ENCODE peak calls at places on chromosomes 1 and 21, in four cellular contexts. One of them, this sample, is unnamed.
A peak's percentile ranks its signal among the peaks of the same experiment; 100 is the strongest.

GRCh38 chr1:31866450-31866801 is 50.6 kb upstream of the SPOCD1 start:
- DNase-seq in GM12878: no peak
- DNase-seq in HepG2: no peak
- DNase-seq in K562: peak; percentile 76
- DNase-seq in this sample: no peak

GRCh38 chr1:161305872-161306519 is 3.8 kb downstream of the MPZ start:
- DNase-seq in GM12878: peak; percentile 65
- DNase-seq in HepG2: peak; percentile 47
- DNase-seq in K562: peak; percentile 91
- DNase-seq in this sample: no peak

GRCh38 chr21:27423073-27423472 is 456.2 kb upstream of the ADAMTS5 start:
- DNase-seq in GM12878: no peak
- DNase-seq in HepG2: no peak
- DNase-seq in K562: no peak
- DNase-seq in this sample: no peak

GRCh38 chr1:225476538-225476988 is 48.7 kb upstream of the LBR start:
- DNase-seq in GM12878: no peak
- DNase-seq in HepG2: peak; percentile 34
- DNase-seq in K562: no peak
- DNase-seq in this sample: no peak

GRCh38 chr1:219788091-219788490 is 140.3 kb downstream of the SLC30A10 start:
- DNase-seq in GM12878: no peak
- DNase-seq in HepG2: no peak
- DNase-seq in K562: no peak
- DNase-seq in this sample: no peak

GRCh38 chr1:54335396-54336056 is 70.7 kb downstream of the SSBP3 start:
- DNase-seq in GM12878: no peak
- DNase-seq in HepG2: no peak
- DNase-seq in K562: no peak
- DNase-seq in this sample: no peak

GRCh38 chr21:36073181-36073580 is 3.4 kb downstream of the CBR1 start:
- DNase-seq in GM12878: no peak
- DNase-seq in HepG2: peak; percentile 66
- DNase-seq in K562: no peak
- DNase-seq in this sample: no peak

GRCh38 chr1:115467790-115468189 is 129.7 kb upstream of the NGF start:
- DNase-seq in GM12878: no peak
- DNase-seq in HepG2: no peak
- DNase-seq in K562: no peak
- DNase-seq in this sample: no peak

GRCh38 chr21:18334066-18334465 is 69.5 kb downstream of the TMPRSS15 start:
- DNase-seq in GM12878: no peak
- DNase-seq in HepG2: no peak
- DNase-seq in K562: no peak
- DNase-seq in this sample: no peak

GRCh38 chr1:81453971-81454370 is 346.8 kb upstream of the ADGRL2 start:
- DNase-seq in GM12878: no peak
- DNase-seq in HepG2: no peak
- DNase-seq in K562: no peak
- DNase-seq in this sample: no peak

GRCh38 chr1:186187601-186188000 is 187.5 kb downstream of the TPR start:
- DNase-seq in GM12878: no peak
- DNase-seq in HepG2: no peak
- DNase-seq in K562: no peak
- DNase-seq in this sample: no peak

GRCh38 chr1:149849947-149850360 is 49.4 kb upstream of the BOLA1 start:
- DNase-seq in GM12878: no peak
- DNase-seq in HepG2: no peak
- DNase-seq in K562: peak; percentile 30
- DNase-seq in this sample: no peak

GRCh38 chr21:20730421-20730820 is 267.8 kb upstream of the NCAM2 start:
- DNase-seq in GM12878: no peak
- DNase-seq in HepG2: no peak
- DNase-seq in K562: no peak
- DNase-seq in this sample: no peak

GRCh38 chr1:45508295-45509151 is 8.4 kb downstream of the MMACHC start:
- DNase-seq in GM12878: no peak
- DNase-seq in HepG2: peak; percentile 77
- DNase-seq in K562: no peak
- DNase-seq in this sample: no peak

GRCh38 chr1:117612517-117613248 is 6.8 kb downstream of the TENT5C start:
- DNase-seq in GM12878: no peak
- DNase-seq in HepG2: no peak
- DNase-seq in K562: peak; percentile 96
- DNase-seq in this sample: peak; percentile 32

GRCh38 chr1:20368866-20369545 is 78.3 kb downstream of the VWA5B1 start:
- DNase-seq in GM12878: no peak
- DNase-seq in HepG2: no peak
- DNase-seq in K562: no peak
- DNase-seq in this sample: no peak

GRCh38 chr1:206715552-206716518 is 31.1 kb downstream of the MAPKAPK2 start:
- DNase-seq in GM12878: no peak
- DNase-seq in HepG2: no peak
- DNase-seq in K562: no peak
- DNase-seq in this sample: no peak
- H3K4me3 ChIP-seq in GM12878: no peak overlapping the region
- H3K4me3 ChIP-seq in HepG2: no peak overlapping the region
- H3K4me3 ChIP-seq in K562: no peak overlapping the region
- H3K4me3 ChIP-seq in this sample: no peak overlapping the region

GRCh38 chr1:178937770-178938169 is 66.9 kb upstream of the ANGPTL1 start:
- DNase-seq in GM12878: no peak
- DNase-seq in HepG2: no peak
- DNase-seq in K562: no peak
- DNase-seq in this sample: no peak
- TF ChIP-seq EP300 in GM12878: no peak
- TF ChIP-seq EP300 in HepG2: no peak
- TF ChIP-seq EP300 in K562: no peak
- TF ChIP-seq EP300 in this sample: no peak

GRCh38 chr1:227356582-227357228 is 38.4 kb upstream of the CDC42BPA start:
- DNase-seq in GM12878: no peak
- DNase-seq in HepG2: peak; percentile 33
- DNase-seq in K562: peak; percentile 40
- DNase-seq in this sample: peak; percentile 63
- TF ChIP-seq MYC in GM12878: no peak
- TF ChIP-seq MYC in HepG2: no peak
- TF ChIP-seq MYC in K562: no peak
- TF ChIP-seq MYC in this sample: no peak

DNA sequence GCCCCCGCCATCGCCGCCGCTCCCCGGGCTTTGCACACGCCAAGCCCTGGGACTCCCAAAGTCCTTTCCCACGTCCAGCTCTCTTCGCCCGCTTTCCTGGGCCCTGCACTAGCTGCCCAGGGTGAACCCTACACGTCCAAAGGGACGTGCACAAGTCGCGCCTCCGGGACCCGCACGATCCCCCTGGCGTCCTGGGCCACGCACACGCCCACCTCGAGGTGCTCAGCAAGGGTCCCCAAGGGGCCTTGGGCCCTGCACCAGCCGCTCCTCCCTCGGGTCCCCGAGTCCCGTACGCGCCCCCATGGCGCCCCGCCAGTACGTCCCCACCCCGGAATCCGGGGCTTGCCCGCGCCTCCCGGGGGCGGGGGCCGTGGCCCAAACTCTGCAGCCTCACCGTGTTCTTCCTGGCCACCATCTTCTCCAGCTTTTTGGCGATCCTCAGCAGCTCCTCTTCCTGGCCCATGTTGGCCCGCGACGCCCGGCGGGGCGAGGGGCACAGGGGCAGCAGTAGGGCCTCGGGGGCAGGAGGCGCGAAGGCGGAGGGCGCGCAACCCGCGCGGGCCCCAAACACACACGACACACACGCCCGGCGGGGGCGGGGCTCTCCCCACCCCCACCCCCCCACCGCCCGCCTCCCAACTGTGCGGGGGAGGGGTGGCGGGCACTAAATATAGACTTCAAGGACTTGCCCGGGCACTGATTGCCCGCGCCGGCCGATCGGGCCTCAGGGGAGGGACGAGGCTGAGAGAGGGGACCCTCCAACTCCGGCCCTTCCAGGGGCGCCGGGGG is at the start of gene TCEA3:
- DNase-seq in GM12878: no peak
- DNase-seq in HepG2: peak; percentile 36
- DNase-seq in K562: no peak
- DNase-seq in this sample: no peak
- H3K4me3 ChIP-seq in GM12878: no peak within 1 kb of the TSS
- H3K4me3 ChIP-seq in HepG2: peak within 1 kb of the TSS; percentile 88
- H3K4me3 ChIP-seq in K562: no peak within 1 kb of the TSS
- H3K4me3 ChIP-seq in this sample: no peak within 1 kb of the TSS

DNA sequence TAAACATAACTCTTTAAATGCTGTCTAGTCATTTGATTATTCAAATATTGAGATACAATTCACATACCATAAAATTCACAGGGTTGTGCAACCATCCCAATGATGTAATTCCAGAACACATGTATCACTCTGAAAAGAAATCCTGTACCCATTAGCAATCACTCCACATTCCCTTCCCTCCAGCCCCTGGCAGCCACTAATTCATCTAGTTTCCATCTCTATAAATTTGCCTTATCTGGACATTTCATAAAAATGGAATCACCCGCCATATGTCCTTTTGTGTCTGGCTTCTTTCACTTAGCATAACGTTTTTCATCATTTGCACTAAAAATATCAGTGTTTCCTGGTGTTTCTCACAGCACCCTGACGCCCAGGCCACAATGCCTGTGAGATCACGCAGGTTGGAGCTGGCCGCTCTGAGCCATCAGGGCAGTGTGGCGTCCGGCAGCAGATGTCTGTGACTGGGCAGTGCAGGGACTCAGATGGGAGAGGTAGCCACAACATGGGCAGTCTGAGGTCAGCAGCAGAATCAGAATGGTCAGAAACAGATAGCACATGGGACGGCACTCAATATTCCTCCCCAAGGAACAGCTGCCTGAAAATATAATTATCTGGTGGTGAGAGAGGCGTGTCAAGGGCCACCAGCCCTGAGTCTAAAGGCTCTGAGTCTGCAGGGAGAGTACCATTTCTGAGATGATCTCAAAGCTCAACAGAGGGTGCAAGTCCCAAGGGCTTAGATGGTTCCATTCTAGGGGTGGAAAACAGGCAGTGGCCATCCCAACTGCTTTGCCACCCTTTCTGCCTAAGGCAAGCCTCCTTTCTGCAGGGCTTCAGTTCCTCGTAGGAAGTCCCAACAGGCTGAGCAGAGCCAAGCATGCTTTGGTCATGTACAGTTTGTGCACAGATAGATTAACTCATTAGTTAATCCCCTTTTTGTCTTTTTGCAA is 129.4 kb upstream of the EDN2 start:
- DNase-seq in GM12878: no peak
- DNase-seq in HepG2: no peak
- DNase-seq in K562: no peak
- DNase-seq in this sample: no peak
- TF ChIP-seq EP300 in GM12878: no peak
- TF ChIP-seq EP300 in HepG2: no peak
- TF ChIP-seq EP300 in K562: no peak
- TF ChIP-seq EP300 in this sample: no peak

DNA sequence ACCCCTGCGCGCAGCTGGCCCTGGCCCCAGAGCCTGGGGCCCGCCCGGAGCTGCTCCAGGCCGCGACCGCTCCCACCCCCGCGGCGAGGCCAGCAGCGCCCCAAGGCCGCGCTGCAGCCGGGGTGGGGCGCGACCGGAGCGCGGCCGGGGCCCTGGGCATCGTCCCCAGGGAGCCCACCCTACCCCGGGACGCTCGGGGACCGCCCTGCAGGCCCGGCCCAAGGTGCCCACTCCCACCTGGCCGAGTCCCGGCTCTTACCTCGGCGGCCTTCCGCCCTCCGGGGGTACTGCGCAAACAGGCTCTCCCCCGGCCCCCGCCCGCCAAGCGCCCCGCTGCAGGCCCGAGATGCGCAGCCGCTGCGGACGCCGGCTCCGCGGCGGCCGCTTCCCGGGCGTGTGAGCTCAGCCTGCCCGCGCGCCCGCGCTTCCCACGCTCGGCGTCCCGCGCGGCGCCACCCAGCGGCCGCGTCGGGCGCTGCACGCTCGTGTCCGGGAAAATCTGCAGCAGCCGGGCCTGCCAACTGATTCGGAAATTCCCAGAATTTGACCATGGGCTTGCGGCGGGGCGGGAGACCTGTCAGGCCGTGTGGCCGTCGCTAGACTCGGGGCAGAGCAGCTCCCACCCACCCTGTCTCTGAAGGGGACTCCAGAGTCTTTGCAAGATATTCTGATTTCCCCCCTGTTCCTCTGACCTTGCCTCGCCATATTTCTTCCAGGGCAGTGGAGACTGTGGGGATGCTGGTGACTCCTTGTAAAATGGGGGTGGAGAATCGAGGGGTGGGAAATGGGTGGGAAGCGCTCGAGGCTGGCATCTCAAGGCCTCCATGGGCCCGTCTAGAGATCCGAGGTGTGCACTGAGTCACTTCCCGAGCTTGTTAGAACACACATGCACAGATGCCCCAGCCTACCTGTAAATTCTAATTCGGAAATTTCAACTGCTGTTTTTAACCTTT is 41.9 kb downstream of the CD34 start:
- DNase-seq in GM12878: no peak
- DNase-seq in HepG2: peak; percentile 41
- DNase-seq in K562: peak; percentile 92
- DNase-seq in this sample: peak; percentile 66
- TF ChIP-seq MYC in GM12878: no peak
- TF ChIP-seq MYC in HepG2: peak; percentile 66
- TF ChIP-seq MYC in K562: no peak
- TF ChIP-seq MYC in this sample: peak; percentile 75

DNA sequence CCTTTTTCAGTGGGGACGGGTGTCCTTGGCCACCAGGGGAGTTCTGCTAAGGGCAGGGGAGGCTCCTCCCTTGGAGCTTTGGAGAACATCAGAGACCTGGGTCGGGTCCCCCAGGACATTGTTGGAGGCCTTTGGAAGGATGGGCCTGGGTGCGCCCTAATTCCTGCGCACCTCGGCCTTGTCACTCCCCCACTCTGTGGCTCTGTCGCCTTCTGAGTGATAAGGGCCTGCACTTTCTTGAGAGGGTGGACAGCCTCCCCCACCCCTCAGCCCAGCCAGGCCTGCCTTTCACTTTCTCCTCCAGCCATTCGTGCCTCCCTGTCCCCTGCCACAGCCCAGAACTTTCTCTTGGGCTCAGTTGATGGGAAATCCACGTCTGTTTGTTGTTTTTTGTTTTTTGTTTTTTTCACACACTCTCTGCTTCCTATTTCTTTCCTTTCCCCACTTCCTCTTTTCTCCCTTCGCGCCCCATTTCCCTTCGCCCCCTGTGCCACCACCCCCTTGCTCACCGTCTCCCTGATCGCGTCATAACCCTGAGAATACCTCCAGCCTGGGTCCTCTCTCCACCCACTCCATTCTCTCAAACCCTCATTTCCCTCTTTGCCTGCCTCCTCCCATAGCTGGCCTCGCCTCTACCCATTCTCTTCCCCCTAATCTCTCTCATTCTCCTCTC is 85.6 kb downstream of the PAX7 start:
- DNase-seq in GM12878: no peak
- DNase-seq in HepG2: no peak
- DNase-seq in K562: peak; percentile 50
- DNase-seq in this sample: no peak
- H3K4me3 ChIP-seq in GM12878: no peak overlapping the region
- H3K4me3 ChIP-seq in HepG2: no peak overlapping the region
- H3K4me3 ChIP-seq in K562: no peak overlapping the region
- H3K4me3 ChIP-seq in this sample: no peak overlapping the region

GRCh38 chr1:153633747-153634665 is at the start of gene CHTOP:
- DNase-seq in GM12878: peak; percentile 95
- DNase-seq in HepG2: peak; percentile 95
- DNase-seq in K562: peak; percentile 98
- DNase-seq in this sample: peak; percentile 97
- TF ChIP-seq EP300 in GM12878: no peak
- TF ChIP-seq EP300 in HepG2: no peak
- TF ChIP-seq EP300 in K562: peak; percentile 8
- TF ChIP-seq EP300 in this sample: no peak

This sample was measured in A549.